ENCODE peak calls at places on chromosome X, in five cellular contexts. Z is sigmoid colon, W is iPS-NIHi11, Y is SK-N-DZ, D is nephron progenitor cell. J is an unnamed sample.

GRCh38 chrX:30875957-30876356 is 13.1 kb downstream of the TAB3 start:
- DNase-seq in W (no peak), Y (no peak), D (no peak), Z (no peak), J (no peak)

GRCh38 chrX:41664307-41665299 is 24.2 kb upstream of the GPR34 start:
- DNase-seq in Z (no peak), D (no peak), Y (no peak), W (no peak), J (no peak)

GRCh38 chrX:130108647-130109428 is 1.5 kb downstream of the ELF4 start:
- DNase-seq in D (no peak), Z (no peak), Y (no peak), W (no peak), J (no peak)

GRCh38 chrX:50812995-50813842 is 775 bp downstream of the SHROOM4 start:
- DNase-seq in Y (no peak), Z (peak; percentile 69), W (peak; percentile 19), D (peak; percentile 60), J (no peak)

GRCh38 chrX:130702867-130703707 is 199.9 kb downstream of the ENOX2 start:
- DNase-seq in D (no peak), Y (no peak), Z (no peak), W (no peak), J (no peak)

GRCh38 chrX:110381216-110381615 is 22.6 kb downstream of the RTL9 start:
- DNase-seq in Z (no peak), D (no peak), Y (no peak), W (no peak), J (no peak)

GRCh38 chrX:66731398-66731797 is 92.5 kb upstream of the EDA2R start:
- DNase-seq in Z (no peak), Y (peak; percentile 27), D (peak; percentile 2), W (peak; percentile 17), J (peak; percentile 3)

GRCh38 chrX:120753413-120754251 is 122.0 kb downstream of the CT47B1 start:
- DNase-seq in Y (no peak), D (no peak), W (no peak), Z (no peak), J (no peak)

GRCh38 chrX:1673337-1673736 is 58.5 kb downstream of the ASMT start:
- DNase-seq in Z (no peak), Y (no peak), W (peak; percentile 46), D (peak; percentile 33), J (no peak)

GRCh38 chrX:69238153-69238959 is 73.1 kb upstream of the PJA1 start:
- DNase-seq in W (no peak), D (no peak), Y (no peak), Z (peak; percentile 80), J (no peak)

GRCh38 chrX:4844376-4844775 is 1130.9 kb upstream of the PRKX start:
- DNase-seq in D (no peak), Z (no peak), Y (no peak), W (no peak), J (no peak)

GRCh38 chrX:40550069-40550468 is 30.7 kb upstream of the ATP6AP2 start:
- DNase-seq in Z (no peak), D (no peak), W (no peak), Y (peak; percentile 54), J (no peak)

GRCh38 chrX:42515939-42516338 is 262.0 kb downstream of the PPP1R2C start:
- DNase-seq in Z (no peak), D (no peak), W (no peak), Y (no peak), J (no peak)

GRCh38 chrX:74383611-74384010 is 37.7 kb upstream of the SLC16A2 start:
- DNase-seq in W (peak; percentile 51), Y (peak; percentile 27), Z (no peak), D (peak; percentile 16), J (no peak)

GRCh38 chrX:118523920-118524319 is 28.3 kb downstream of the DOCK11 start:
- DNase-seq in Y (no peak), Z (no peak), D (no peak), W (no peak), J (no peak)

GRCh38 chrX:76850851-76851250 is 423.3 kb downstream of the MAGEE1 start:
- DNase-seq in D (no peak), Z (no peak), W (peak; percentile 12), Y (no peak), J (no peak)

GRCh38 chrX:139877710-139878414 is 55.0 kb downstream of the ATP11C start:
- DNase-seq in Z (no peak), Y (no peak), W (no peak), D (no peak), J (no peak)

GRCh38 chrX:69137911-69138310 is 27.3 kb downstream of the PJA1 start:
- DNase-seq in W (no peak), Y (no peak), D (peak; percentile 18), Z (no peak), J (no peak)

GRCh38 chrX:137263374-137263773 is 229.6 kb upstream of the GPR101 start:
- DNase-seq in Y (no peak), Z (no peak), D (no peak), W (no peak), J (no peak)

GRCh38 chrX:67503004-67503403 is 40.8 kb upstream of the AR start:
- DNase-seq in W (no peak), Y (no peak), D (no peak), Z (no peak), J (no peak)

GRCh38 chrX:14032383-14032782 is 2.7 kb upstream of the GEMIN8 start:
- DNase-seq in Z (no peak), Y (peak; percentile 29), D (peak; percentile 57), W (peak; percentile 16), J (no peak)

GRCh38 chrX:1385824-1386223 is 6.1 kb downstream of the SLC25A6 start:
- DNase-seq in Z (no peak), Y (no peak), D (no peak), W (no peak), J (no peak)